ENCODE peak calls at places on chromosome 10, in eight cellular contexts. One of them, this sample, is unnamed. For H3K27me3, the result is how much of the 10 kb centered on the place peaks cover.

GRCh38 chr10:76553231-76553630 is 1084.4 kb downstream of the KCNMA1 start:
- DNase-seq in DND-41: no peak
- DNase-seq in heart right ventricle: no peak
- DNase-seq in stomach: no peak
- DNase-seq in kidney epithelial cell: no peak
- DNase-seq in tibial nerve: no peak
- DNase-seq in IMR-90: no peak
- DNase-seq in Caco-2: no peak
- DNase-seq in this sample: no peak

GRCh38 chr10:28367865-28368541 is 65.1 kb upstream of the MPP7 start:
- DNase-seq in DND-41: peak
- DNase-seq in heart right ventricle: no peak
- DNase-seq in stomach: no peak
- DNase-seq in kidney epithelial cell: no peak
- DNase-seq in tibial nerve: no peak
- DNase-seq in IMR-90: no peak
- DNase-seq in Caco-2: no peak
- DNase-seq in this sample: peak

GRCh38 chr10:118920206-118920605 is 109.3 kb upstream of the NANOS1 start:
- DNase-seq in DND-41: no peak
- DNase-seq in heart right ventricle: no peak
- DNase-seq in stomach: no peak
- DNase-seq in kidney epithelial cell: no peak
- DNase-seq in tibial nerve: no peak
- DNase-seq in IMR-90: no peak
- DNase-seq in Caco-2: no peak
- DNase-seq in this sample: no peak

GRCh38 chr10:71136036-71136690 is 76.2 kb upstream of the UNC5B start:
- DNase-seq in DND-41: no peak
- DNase-seq in heart right ventricle: no peak
- DNase-seq in stomach: no peak
- DNase-seq in kidney epithelial cell: no peak
- DNase-seq in tibial nerve: no peak
- DNase-seq in IMR-90: no peak
- DNase-seq in Caco-2: no peak
- DNase-seq in this sample: no peak

GRCh38 chr10:62805139-62806092 is 896 bp downstream of the ADO start:
- DNase-seq in DND-41: no peak
- DNase-seq in heart right ventricle: peak
- DNase-seq in stomach: no peak
- DNase-seq in kidney epithelial cell: no peak
- DNase-seq in tibial nerve: no peak
- DNase-seq in IMR-90: peak
- DNase-seq in Caco-2: peak
- DNase-seq in this sample: no peak

GRCh38 chr10:23338886-23339285 is 5.7 kb downstream of the C10orf67 start:
- DNase-seq in DND-41: no peak
- DNase-seq in heart right ventricle: no peak
- DNase-seq in stomach: no peak
- DNase-seq in kidney epithelial cell: no peak
- DNase-seq in tibial nerve: no peak
- DNase-seq in IMR-90: no peak
- DNase-seq in Caco-2: no peak
- DNase-seq in this sample: no peak

GRCh38 chr10:49645417-49646255 is 31.8 kb downstream of the CHAT start:
- DNase-seq in DND-41: peak
- DNase-seq in heart right ventricle: no peak
- DNase-seq in stomach: peak
- DNase-seq in kidney epithelial cell: no peak
- DNase-seq in tibial nerve: no peak
- DNase-seq in IMR-90: no peak
- DNase-seq in Caco-2: peak
- DNase-seq in this sample: no peak

GRCh38 chr10:35216303-35216905 is 89.8 kb downstream of the CREM start:
- DNase-seq in DND-41: no peak
- DNase-seq in heart right ventricle: peak
- DNase-seq in stomach: peak
- DNase-seq in kidney epithelial cell: no peak
- DNase-seq in tibial nerve: no peak
- DNase-seq in IMR-90: peak
- DNase-seq in Caco-2: no peak
- DNase-seq in this sample: no peak

GRCh38 chr10:109778993-109779392 is 144.3 kb downstream of the XPNPEP1 start:
- DNase-seq in DND-41: no peak
- DNase-seq in heart right ventricle: no peak
- DNase-seq in stomach: no peak
- DNase-seq in kidney epithelial cell: no peak
- DNase-seq in tibial nerve: no peak
- DNase-seq in IMR-90: no peak
- DNase-seq in Caco-2: no peak
- DNase-seq in this sample: no peak

GRCh38 chr10:109770000-109770399 is 153.3 kb downstream of the XPNPEP1 start:
- DNase-seq in DND-41: no peak
- DNase-seq in heart right ventricle: no peak
- DNase-seq in stomach: no peak
- DNase-seq in kidney epithelial cell: no peak
- DNase-seq in tibial nerve: no peak
- DNase-seq in IMR-90: no peak
- DNase-seq in Caco-2: no peak
- DNase-seq in this sample: no peak

GRCh38 chr10:109773288-109773687 is 150.0 kb downstream of the XPNPEP1 start:
- DNase-seq in DND-41: no peak
- DNase-seq in heart right ventricle: no peak
- DNase-seq in stomach: no peak
- DNase-seq in kidney epithelial cell: no peak
- DNase-seq in tibial nerve: no peak
- DNase-seq in IMR-90: no peak
- DNase-seq in Caco-2: no peak
- DNase-seq in this sample: no peak

DNA sequence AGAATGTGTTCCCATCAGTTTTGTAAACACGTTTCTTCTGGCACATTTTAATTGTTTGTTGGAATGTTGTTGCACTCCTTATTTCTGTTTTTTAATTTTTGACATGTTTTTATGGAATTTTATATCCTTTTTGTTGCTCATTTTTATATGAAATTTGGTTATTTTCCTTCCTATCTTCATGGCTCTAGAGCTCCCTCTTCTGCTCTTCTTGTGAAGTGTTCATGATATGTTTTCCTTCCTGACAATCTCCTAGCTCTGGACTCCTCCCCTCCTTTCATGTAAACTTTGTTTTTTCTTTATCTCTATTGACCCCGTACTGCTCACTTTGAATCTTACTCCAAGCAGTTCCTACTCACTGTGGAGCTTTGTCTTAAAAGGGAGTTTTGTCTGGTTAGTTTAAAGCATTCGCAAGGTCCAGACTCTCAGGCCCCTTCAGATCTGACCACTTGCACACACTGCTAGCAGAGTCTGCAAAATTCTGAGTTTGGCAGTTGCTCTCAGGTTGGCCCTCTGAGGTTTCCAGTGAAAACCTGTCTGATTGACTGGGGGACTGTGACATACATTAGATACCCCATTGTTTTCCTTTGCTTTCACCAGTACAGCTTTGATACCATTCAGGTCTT is 149.4 kb downstream of the XPNPEP1 start:
- DNase-seq in DND-41: no peak
- DNase-seq in heart right ventricle: no peak
- DNase-seq in stomach: no peak
- DNase-seq in kidney epithelial cell: no peak
- DNase-seq in tibial nerve: no peak
- DNase-seq in IMR-90: peak
- DNase-seq in Caco-2: no peak
- DNase-seq in this sample: no peak
- TF ChIP-seq CTCF in DND-41: peak
- TF ChIP-seq CTCF in heart right ventricle: peak
- TF ChIP-seq CTCF in stomach: peak
- TF ChIP-seq CTCF in kidney epithelial cell: peak
- TF ChIP-seq CTCF in tibial nerve: peak
- TF ChIP-seq CTCF in IMR-90: peak
- TF ChIP-seq CTCF in Caco-2: peak
- TF ChIP-seq CTCF in this sample: peak

DNA sequence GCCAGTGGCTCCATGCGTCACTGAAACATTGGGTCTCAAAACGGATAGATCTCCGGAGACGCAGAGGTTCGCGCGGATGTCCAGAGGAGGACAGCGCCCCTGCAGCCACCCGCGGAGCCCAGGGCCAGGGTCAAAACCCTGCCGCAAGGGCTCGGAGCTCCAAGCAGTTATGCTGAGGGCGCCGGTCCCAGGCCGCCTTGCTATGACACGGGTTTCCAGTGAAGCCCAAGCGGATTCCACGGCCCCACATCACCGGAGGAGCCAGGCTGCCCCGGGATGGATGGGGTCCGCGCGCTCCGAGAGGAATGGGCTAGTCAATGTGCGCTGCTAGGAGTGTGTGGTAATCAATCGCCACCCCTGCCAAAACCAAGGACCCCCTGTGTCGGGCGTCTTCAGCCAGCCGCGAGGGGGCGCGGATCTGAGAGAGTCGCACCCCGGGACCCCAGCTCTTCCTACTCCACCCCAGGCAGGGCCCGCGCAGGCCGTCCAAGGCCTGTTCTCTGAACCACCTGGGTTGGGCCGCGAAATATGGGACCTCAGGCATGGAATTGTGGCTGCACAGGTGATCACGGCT is 5.6 kb upstream of the EMX2 start:
- DNase-seq in DND-41: no peak
- DNase-seq in heart right ventricle: no peak
- DNase-seq in stomach: no peak
- DNase-seq in kidney epithelial cell: no peak
- DNase-seq in tibial nerve: no peak
- DNase-seq in IMR-90: no peak
- DNase-seq in Caco-2: no peak
- DNase-seq in this sample: no peak
- H3K27me3 ChIP-seq in DND-41: under half
- H3K27me3 ChIP-seq in heart right ventricle: half or more
- H3K27me3 ChIP-seq in stomach: half or more
- H3K27me3 ChIP-seq in kidney epithelial cell: under half
- H3K27me3 ChIP-seq in tibial nerve: half or more
- H3K27me3 ChIP-seq in IMR-90: half or more
- H3K27me3 ChIP-seq in Caco-2: under half
- H3K27me3 ChIP-seq in this sample: half or more

DNA sequence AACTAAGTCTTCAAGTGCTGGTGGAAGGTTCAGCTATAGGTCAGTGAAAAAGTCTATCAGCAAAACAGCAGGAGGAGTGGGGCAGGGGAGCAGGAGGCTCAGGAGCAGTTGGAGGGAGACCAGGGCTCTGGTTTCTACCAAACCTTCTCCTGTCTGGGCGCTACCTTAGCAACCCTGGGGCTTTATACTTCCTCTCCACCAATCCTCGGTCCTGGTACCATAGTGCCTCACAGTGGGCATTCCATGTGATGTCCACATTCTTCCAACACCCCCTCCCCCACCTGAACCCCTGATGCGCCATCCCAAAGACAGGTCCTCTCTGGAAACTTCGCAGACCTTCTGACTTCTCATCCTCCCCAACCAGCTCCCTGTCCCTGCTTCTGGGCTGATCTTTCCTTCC is 25.3 kb upstream of the ACSM6 start:
- DNase-seq in DND-41: no peak
- DNase-seq in heart right ventricle: no peak
- DNase-seq in stomach: no peak
- DNase-seq in kidney epithelial cell: no peak
- DNase-seq in tibial nerve: no peak
- DNase-seq in IMR-90: no peak
- DNase-seq in Caco-2: no peak
- DNase-seq in this sample: no peak
- TF ChIP-seq CTCF in DND-41: no peak
- TF ChIP-seq CTCF in heart right ventricle: no peak
- TF ChIP-seq CTCF in stomach: no peak
- TF ChIP-seq CTCF in kidney epithelial cell: no peak
- TF ChIP-seq CTCF in tibial nerve: no peak
- TF ChIP-seq CTCF in IMR-90: no peak
- TF ChIP-seq CTCF in Caco-2: no peak
- TF ChIP-seq CTCF in this sample: no peak

GRCh38 chr10:43230101-43230908 is 36.6 kb downstream of the RASGEF1A start:
- DNase-seq in DND-41: no peak
- DNase-seq in heart right ventricle: no peak
- DNase-seq in stomach: no peak
- DNase-seq in kidney epithelial cell: no peak
- DNase-seq in tibial nerve: no peak
- DNase-seq in IMR-90: no peak
- DNase-seq in Caco-2: peak
- DNase-seq in this sample: peak

GRCh38 chr10:43229208-43230061 is 37.4 kb downstream of the RASGEF1A start:
- DNase-seq in DND-41: peak
- DNase-seq in heart right ventricle: no peak
- DNase-seq in stomach: no peak
- DNase-seq in kidney epithelial cell: no peak
- DNase-seq in tibial nerve: no peak
- DNase-seq in IMR-90: no peak
- DNase-seq in Caco-2: peak
- DNase-seq in this sample: no peak

GRCh38 chr10:43233601-43234430 is 33.0 kb downstream of the RASGEF1A start:
- DNase-seq in DND-41: no peak
- DNase-seq in heart right ventricle: no peak
- DNase-seq in stomach: no peak
- DNase-seq in kidney epithelial cell: no peak
- DNase-seq in tibial nerve: no peak
- DNase-seq in IMR-90: no peak
- DNase-seq in Caco-2: no peak
- DNase-seq in this sample: no peak

GRCh38 chr10:43230909-43231522 is 35.8 kb downstream of the RASGEF1A start:
- DNase-seq in DND-41: no peak
- DNase-seq in heart right ventricle: no peak
- DNase-seq in stomach: no peak
- DNase-seq in kidney epithelial cell: no peak
- DNase-seq in tibial nerve: no peak
- DNase-seq in IMR-90: no peak
- DNase-seq in Caco-2: no peak
- DNase-seq in this sample: no peak

DNA sequence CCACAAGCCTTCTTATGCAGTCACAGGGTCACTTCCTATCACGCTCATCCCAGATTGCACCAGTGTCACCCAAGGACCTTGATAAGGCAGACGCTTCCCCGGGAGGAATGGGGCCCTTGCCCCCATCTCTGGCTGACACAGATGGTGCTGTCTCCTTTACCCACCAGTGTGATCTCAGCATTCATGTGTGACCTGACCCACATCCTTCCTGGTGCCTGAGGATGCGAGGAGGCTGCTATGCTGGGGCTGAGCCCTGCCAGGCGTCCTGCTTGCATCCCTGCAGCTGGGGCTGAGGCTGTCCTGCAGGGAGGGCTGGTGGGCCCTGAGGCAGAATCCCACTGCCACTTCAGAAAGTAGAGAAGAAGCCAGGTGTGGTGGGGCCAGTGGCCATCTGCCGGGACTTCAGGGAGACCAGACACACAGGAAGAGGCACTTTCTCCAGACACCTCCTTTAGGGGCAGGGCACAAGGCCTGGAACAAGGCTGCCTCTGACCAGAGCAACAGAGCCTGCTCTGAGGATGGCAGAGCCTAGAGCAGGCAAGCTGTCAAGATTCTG is 35.3 kb downstream of the RASGEF1A start:
- DNase-seq in DND-41: peak
- DNase-seq in heart right ventricle: no peak
- DNase-seq in stomach: no peak
- DNase-seq in kidney epithelial cell: no peak
- DNase-seq in tibial nerve: no peak
- DNase-seq in IMR-90: no peak
- DNase-seq in Caco-2: peak
- DNase-seq in this sample: no peak
- H3K27me3 ChIP-seq in DND-41: under half
- H3K27me3 ChIP-seq in heart right ventricle: under half
- H3K27me3 ChIP-seq in stomach: under half
- H3K27me3 ChIP-seq in kidney epithelial cell: half or more
- H3K27me3 ChIP-seq in tibial nerve: under half
- H3K27me3 ChIP-seq in IMR-90: half or more
- H3K27me3 ChIP-seq in Caco-2: under half
- H3K27me3 ChIP-seq in this sample: under half

GRCh38 chr10:61138728-61139127 is 194.7 kb upstream of the RHOBTB1 start:
- DNase-seq in DND-41: no peak
- DNase-seq in heart right ventricle: no peak
- DNase-seq in stomach: no peak
- DNase-seq in kidney epithelial cell: no peak
- DNase-seq in tibial nerve: no peak
- DNase-seq in IMR-90: no peak
- DNase-seq in Caco-2: no peak
- DNase-seq in this sample: no peak
- TF ChIP-seq CTCF in DND-41: no peak
- TF ChIP-seq CTCF in heart right ventricle: no peak
- TF ChIP-seq CTCF in stomach: no peak
- TF ChIP-seq CTCF in kidney epithelial cell: no peak
- TF ChIP-seq CTCF in tibial nerve: no peak
- TF ChIP-seq CTCF in IMR-90: no peak
- TF ChIP-seq CTCF in Caco-2: no peak
- TF ChIP-seq CTCF in this sample: no peak